ENCODE peak calls at places on chromosomes 11 and 22, in eight cellular contexts. H, T, Z, M, F, Y, J and U are unnamed samples.

GRCh38 chr11:108685419-108686161 is 20.7 kb downstream of the DDX10 start:
- DNase-seq in H (no peak), T (no peak), Z (no peak), M (no peak), F (no peak), Y (no peak), J (no peak), U (no peak)

GRCh38 chr11:87405843-87406242 is 368.1 kb downstream of the TMEM135 start:
- DNase-seq in H (no peak), T (no peak), Z (no peak), M (no peak), F (peak), Y (no peak), J (no peak), U (no peak)

GRCh38 chr11:116641561-116642045 is 131.2 kb downstream of the BUD13 start:
- DNase-seq in H (peak), T (peak), Z (peak), M (peak), F (peak), Y (no peak), J (no peak), U (peak)

GRCh38 chr11:13850256-13851010 is 112.1 kb upstream of the SPON1 start:
- DNase-seq in H (no peak), T (no peak), Z (no peak), M (no peak), F (no peak), Y (no peak), J (no peak), U (no peak)

GRCh38 chr11:10514713-10515112 is 26.3 kb downstream of the RNF141 start:
- DNase-seq in H (no peak), T (no peak), Z (no peak), M (no peak), F (no peak), Y (no peak), J (no peak), U (no peak)

GRCh38 chr11:44949160-44950035 is 1.3 kb downstream of the TP53I11 start:
- DNase-seq in H (peak), T (no peak), Z (no peak), M (peak), F (no peak), Y (no peak), J (no peak), U (peak)

GRCh38 chr11:60281482-60281881 is 1.0 kb downstream of the MS4A4A start:
- DNase-seq in H (no peak), T (no peak), Z (no peak), M (no peak), F (no peak), Y (no peak), J (no peak), U (no peak)

GRCh38 chr22:48718818-48719500 is 1108.7 kb downstream of the BRD1 start:
- DNase-seq in H (peak), T (no peak), Z (no peak), M (no peak), F (no peak), Y (no peak), J (no peak), U (no peak)

GRCh38 chr11:110128161-110128560 is 35.0 kb downstream of the ZC3H12C start:
- DNase-seq in H (no peak), T (no peak), Z (peak), M (peak), F (no peak), Y (no peak), J (no peak), U (no peak)

GRCh38 chr22:19871023-19871844 is 16.6 kb upstream of the GNB1L start:
- DNase-seq in H (peak), T (no peak), Z (no peak), M (no peak), F (peak), Y (no peak), J (no peak), U (no peak)